ENCODE peak calls at places on chromosome 4, in ten cellular contexts. U is mammary epithelial cell, E is WERI-Rb-1, P is neural crest cell, C is heart right ventricle, I is transverse colon, A is mucosa of descending colon, H is tibial artery, F is coronary artery, D is astrocyte of the spinal cord. N is an unnamed sample.

GRCh38 chr4:37383579-37384229 is 139.2 kb downstream of the NWD2 start:
- DNase-seq in U (peak; percentile 16), E (peak; percentile 14), P (peak; percentile 47), C (no peak), I (peak; percentile 15), A (peak; percentile 78), H (no peak), F (no peak), D (peak; percentile 27), N (peak; percentile 40)

GRCh38 chr4:136680271-136680670 is 852.0 kb downstream of the PCDH18 start:
- DNase-seq in U (no peak), E (peak; percentile 72), P (no peak), C (no peak), I (no peak), A (no peak), H (no peak), F (no peak), D (peak; percentile 2), N (peak; percentile 2)

GRCh38 chr4:153448003-153448731 is 18.0 kb upstream of the TMEM131L start:
- DNase-seq in U (no peak), E (no peak), P (no peak), C (no peak), I (no peak), A (no peak), H (no peak), F (no peak), D (peak; percentile 36), N (peak; percentile 54)

GRCh38 chr4:154478128-154478527 is 13.5 kb downstream of the DCHS2 start:
- DNase-seq in U (no peak), E (no peak), P (no peak), C (no peak), I (no peak), A (no peak), H (no peak), F (no peak), D (no peak), N (no peak)

GRCh38 chr4:3810111-3810680 is 44.0 kb downstream of the ADRA2C start:
- DNase-seq in U (no peak), E (no peak), P (no peak), C (no peak), I (no peak), A (no peak), H (no peak), F (no peak), D (no peak), N (no peak)

GRCh38 chr4:145931403-145931802 is 7.2 kb downstream of the ZNF827 start:
- DNase-seq in U (no peak), E (no peak), P (no peak), C (no peak), I (no peak), A (no peak), H (no peak), F (no peak), D (no peak), N (no peak)

GRCh38 chr4:140790171-140790570 is 34.0 kb upstream of the TBC1D9 start:
- DNase-seq in U (no peak), E (no peak), P (no peak), C (no peak), I (no peak), A (no peak), H (no peak), F (no peak), D (no peak), N (peak; percentile 21)

GRCh38 chr4:123599920-123600394 is 203.4 kb downstream of the SPRY1 start:
- DNase-seq in U (no peak), E (no peak), P (peak; percentile 38), C (peak; percentile 82), I (peak; percentile 82), A (peak; percentile 82), H (peak; percentile 56), F (no peak), D (peak; percentile 41), N (peak; percentile 91)

GRCh38 chr4:112449708-112450107 is 66.3 kb downstream of the NEUROG2 start:
- DNase-seq in U (no peak), E (no peak), P (no peak), C (no peak), I (no peak), A (no peak), H (no peak), F (no peak), D (no peak), N (no peak)

GRCh38 chr4:154471924-154472323 is 19.7 kb downstream of the DCHS2 start:
- DNase-seq in U (no peak), E (no peak), P (no peak), C (no peak), I (no peak), A (no peak), H (no peak), F (no peak), D (no peak), N (no peak)

GRCh38 chr4:21888195-21888976 is 60.2 kb downstream of the KCNIP4 start:
- DNase-seq in U (peak; percentile 92), E (no peak), P (no peak), C (no peak), I (no peak), A (no peak), H (no peak), F (no peak), D (peak; percentile 94), N (peak; percentile 94)

GRCh38 chr4:147969573-147969972 is 237.7 kb downstream of the ARHGAP10 start:
- DNase-seq in U (no peak), E (no peak), P (no peak), C (no peak), I (no peak), A (no peak), H (no peak), F (no peak), D (no peak), N (no peak)

GRCh38 chr4:132958457-132959263 is 190.4 kb upstream of the PCDH10 start:
- DNase-seq in U (no peak), E (no peak), P (no peak), C (no peak), I (no peak), A (no peak), H (no peak), F (peak; percentile 61), D (no peak), N (no peak)

GRCh38 chr4:24930136-24930535 is 17.3 kb upstream of the CCDC149 start:
- DNase-seq in U (no peak), E (no peak), P (no peak), C (no peak), I (no peak), A (no peak), H (no peak), F (no peak), D (no peak), N (no peak)

GRCh38 chr4:88880501-88881226 is 176.3 kb downstream of the FAM13A start:
- DNase-seq in U (no peak), E (no peak), P (no peak), C (no peak), I (no peak), A (peak; percentile 56), H (no peak), F (no peak), D (no peak), N (no peak)

GRCh38 chr4:174210354-174210753 is 73.1 kb downstream of the FBXO8 start:
- DNase-seq in U (no peak), E (no peak), P (no peak), C (no peak), I (no peak), A (no peak), H (no peak), F (no peak), D (no peak), N (no peak)
- TF ChIP-seq CTCF in U (no peak), E (peak; percentile 21), P (no peak), C (no peak), I (no peak), A (no peak), H (no peak), F (no peak), D (no peak), N (no peak)

GRCh38 chr4:75498041-75498440 is 16.2 kb downstream of the RCHY1 start:
- DNase-seq in U (no peak), E (no peak), P (no peak), C (no peak), I (no peak), A (no peak), H (no peak), F (no peak), D (peak; percentile 9), N (no peak)
- TF ChIP-seq CTCF in U (no peak), E (no peak), P (no peak), C (no peak), I (no peak), A (no peak), H (no peak), F (no peak), D (no peak), N (no peak)

DNA sequence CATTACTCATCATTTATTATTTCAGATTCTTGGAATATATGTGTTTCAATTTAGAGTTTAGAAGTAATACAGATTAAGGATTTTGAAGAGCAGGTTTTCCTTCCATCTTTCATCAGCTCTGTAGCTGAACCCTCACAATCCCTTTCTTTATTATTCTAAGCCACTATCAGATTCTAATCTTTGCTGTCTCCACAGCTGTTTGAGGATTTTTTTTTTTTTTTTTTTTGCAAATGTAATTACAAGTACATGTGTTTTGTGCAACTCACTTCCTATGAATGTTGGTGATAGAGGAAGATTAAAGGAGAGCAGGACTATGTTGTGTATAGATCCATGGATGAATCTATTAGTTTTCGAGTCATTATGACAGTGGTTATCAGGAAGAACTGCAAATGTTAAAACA is 87.4 kb upstream of the TENM3 start:
- DNase-seq in U (no peak), E (no peak), P (no peak), C (no peak), I (no peak), A (no peak), H (no peak), F (no peak), D (no peak), N (no peak)
- TF ChIP-seq CTCF in U (no peak), E (no peak), P (no peak), C (no peak), I (no peak), A (no peak), H (no peak), F (no peak), D (no peak), N (no peak)

GRCh38 chr4:108224628-108225053 is 55.9 kb upstream of the LEF1 start:
- DNase-seq in U (no peak), E (no peak), P (no peak), C (peak; percentile 9), I (no peak), A (peak; percentile 4), H (no peak), F (no peak), D (peak; percentile 64), N (peak; percentile 7)
- TF ChIP-seq CTCF in U (no peak), E (no peak), P (no peak), C (no peak), I (no peak), A (no peak), H (no peak), F (no peak), D (no peak), N (no peak)

GRCh38 chr4:75099321-75099720 is 166.4 kb downstream of the PARM1 start:
- DNase-seq in U (no peak), E (no peak), P (no peak), C (no peak), I (peak; percentile 68), A (peak; percentile 70), H (no peak), F (no peak), D (no peak), N (no peak)
- TF ChIP-seq CTCF in U (no peak), E (no peak), P (no peak), C (no peak), I (no peak), A (no peak), H (no peak), F (no peak), D (no peak), N (no peak)